ENCODE peak calls at places on chromosomes 1 and 21, in six cellular contexts. B is cardiac fibroblast; N is heart right ventricle; I is CD8-positive, alpha-beta T cell; X is K562; J is dorsolateral prefrontal cortex. F is an unnamed sample.

GRCh38 chr21:42107881-42108553 is 36.9 kb downstream of the UMODL1 start:
- DNase-seq in B (peak), N (peak), I (peak), X (peak), J (peak), F (no peak)

GRCh38 chr1:152739841-152740240 is 18.0 kb upstream of the KPRP start:
- DNase-seq in B (no peak), N (no peak), I (no peak), X (no peak), J (no peak), F (no peak)

GRCh38 chr1:247415423-247416361 is at the start of gene NLRP3:
- DNase-seq in B (no peak), N (peak), I (peak), X (no peak), J (no peak), F (no peak)

GRCh38 chr1:189962171-189962570 is 515.5 kb downstream of the BRINP3 start:
- DNase-seq in B (peak), N (no peak), I (no peak), X (no peak), J (no peak), F (no peak)

GRCh38 chr21:34693192-34693810 is 24.5 kb downstream of the CLIC6 start:
- DNase-seq in B (peak), N (peak), I (peak), X (peak), J (no peak), F (peak)

GRCh38 chr1:153795325-153795837 is 20.2 kb downstream of the SLC27A3 start:
- DNase-seq in B (no peak), N (no peak), I (no peak), X (no peak), J (no peak), F (no peak)

GRCh38 chr21:13368200-13368599 is 241.4 kb upstream of the POTED start:
- DNase-seq in B (no peak), N (no peak), I (peak), X (no peak), J (no peak), F (no peak)

GRCh38 chr1:207883660-207884245 is 27.2 kb downstream of the CD34 start:
- DNase-seq in B (no peak), N (no peak), I (no peak), X (no peak), J (no peak), F (no peak)

GRCh38 chr1:150970818-150971582 is 3.6 kb downstream of the CERS2 start:
- DNase-seq in B (peak), N (peak), I (no peak), X (no peak), J (no peak), F (no peak)

GRCh38 chr21:15003463-15004135 is 61.2 kb downstream of the NRIP1 start:
- DNase-seq in B (no peak), N (no peak), I (no peak), X (no peak), J (no peak), F (no peak)

GRCh38 chr1:244236721-244237120 is 185.6 kb downstream of the ZBTB18 start:
- DNase-seq in B (no peak), N (no peak), I (no peak), X (no peak), J (no peak), F (no peak)

DNA sequence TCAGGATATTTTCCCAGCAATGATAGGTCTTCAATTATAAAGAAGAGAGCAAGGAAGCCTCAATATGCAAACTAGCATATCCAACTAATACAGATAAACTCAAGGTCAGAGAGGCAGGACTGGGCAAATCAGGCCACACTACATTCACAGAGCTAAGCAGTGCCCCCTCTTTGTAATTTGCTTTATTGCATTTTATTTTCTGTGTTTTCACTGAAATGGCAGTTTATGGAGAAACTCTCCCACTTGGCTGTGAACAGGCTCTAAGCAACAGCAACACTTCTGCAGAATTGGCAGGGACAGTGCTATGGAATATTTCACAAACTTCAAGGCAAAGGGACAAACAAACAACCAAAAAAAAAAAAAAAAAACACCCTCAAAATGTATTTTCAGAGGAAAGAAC is 93.4 kb upstream of the SOD1 start:
- DNase-seq in B (peak), N (no peak), I (no peak), X (no peak), J (no peak), F (no peak)
- TF ChIP-seq CTCF in B (no peak), N (no peak), I (no peak), X (no peak), J (peak), F (no peak)

GRCh38 chr21:29301703-29302102 is 3.0 kb downstream of the BACH1 start:
- DNase-seq in B (no peak), N (no peak), I (no peak), X (no peak), J (no peak), F (no peak)
- H3K4me3 ChIP-seq in B (peak), N (no peak), I (no peak), X (peak), J (no peak), F (peak)

GRCh38 chr21:16194851-16195251 is 465.1 kb downstream of the USP25 start:
- DNase-seq in B (peak), N (no peak), I (no peak), X (no peak), J (no peak), F (no peak)

GRCh38 chr21:16195476-16195875 is 465.7 kb downstream of the USP25 start:
- DNase-seq in B (peak), N (no peak), I (no peak), X (no peak), J (no peak), F (no peak)

GRCh38 chr21:16195896-16196443 is 466.2 kb downstream of the USP25 start:
- DNase-seq in B (peak), N (no peak), I (no peak), X (no peak), J (no peak), F (no peak)

GRCh38 chr21:16192900-16193299 is 463.1 kb downstream of the USP25 start:
- DNase-seq in B (peak), N (no peak), I (no peak), X (no peak), J (no peak), F (no peak)

DNA sequence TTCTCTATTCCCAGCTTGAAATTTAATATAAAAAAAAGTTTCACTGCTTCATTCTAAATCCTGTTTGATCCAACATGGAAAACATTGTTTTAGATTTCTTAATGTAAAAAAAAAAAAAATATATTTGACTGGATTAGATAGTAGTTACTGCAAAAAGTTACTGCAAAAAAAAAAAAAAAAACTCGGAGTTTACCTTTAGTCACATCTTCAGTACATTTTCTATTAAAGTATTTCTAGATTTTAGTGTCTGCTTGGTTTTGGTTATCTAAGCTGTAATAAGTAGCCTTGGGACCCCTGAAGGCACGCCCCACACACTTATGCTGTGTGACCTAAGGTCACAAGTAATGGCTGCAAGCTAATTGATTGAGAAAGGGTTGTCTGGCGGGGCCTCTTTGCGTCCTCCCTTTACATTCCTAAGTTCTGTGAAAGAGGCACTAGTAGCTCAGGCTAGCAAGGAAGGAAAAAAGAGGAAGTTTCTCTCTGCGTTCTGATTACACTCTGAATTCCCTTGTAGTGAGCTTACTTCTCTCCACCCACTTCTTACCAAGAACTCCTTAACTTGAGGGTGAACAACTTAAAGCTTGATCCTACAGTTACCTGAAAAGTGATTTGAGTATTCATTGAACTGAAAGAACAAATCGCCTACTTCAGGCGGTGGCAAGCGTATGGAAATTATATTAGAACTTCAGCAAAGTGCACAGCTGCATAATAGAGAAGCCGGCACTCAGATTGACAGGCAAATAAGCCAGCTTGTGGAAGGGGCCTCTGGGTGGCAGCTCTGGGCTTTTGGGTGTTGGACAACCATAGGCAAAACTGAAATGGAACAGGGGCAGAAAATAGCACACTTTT is 464.2 kb downstream of the USP25 start:
- DNase-seq in B (peak), N (peak), I (no peak), X (no peak), J (peak), F (peak)
- TF ChIP-seq CTCF in B (peak), N (peak), I (no peak), X (no peak), J (peak), F (peak)

DNA sequence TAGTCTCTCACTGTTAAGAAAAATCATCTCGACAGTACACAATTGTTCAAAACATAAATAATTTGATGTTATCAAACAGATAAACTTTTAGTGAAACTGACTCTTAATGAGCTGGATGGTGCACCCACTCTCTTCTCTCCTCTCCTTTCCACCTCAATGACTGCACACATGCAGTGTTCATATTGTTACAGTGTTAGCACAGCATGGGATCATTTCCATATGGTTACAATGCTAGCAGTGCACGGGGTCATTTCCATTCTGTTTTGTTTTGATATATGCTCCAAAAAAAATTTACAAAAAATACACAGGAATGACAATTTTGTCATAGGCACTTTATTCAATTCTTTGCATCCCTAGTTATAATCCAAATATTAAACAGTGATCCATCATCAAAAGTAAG is 26.4 kb upstream of the RNF187 start:
- DNase-seq in B (no peak), N (no peak), I (no peak), X (no peak), J (no peak), F (no peak)
- H3K4me3 ChIP-seq in B (no peak), N (no peak), I (no peak), X (no peak), J (no peak), F (no peak)

GRCh38 chr1:85581802-85582686 is 1.5 kb downstream of the CCN1 start:
- DNase-seq in B (peak), N (peak), I (no peak), X (peak), J (no peak), F (no peak)
- TF ChIP-seq CTCF in B (peak), N (peak), I (no peak), X (peak), J (peak), F (peak)

GRCh38 chr1:240091614-240092300 is at the start of gene FMN2:
- DNase-seq in B (peak), N (no peak), I (no peak), X (no peak), J (peak), F (no peak)

GRCh38 chr1:240094043-240094722 is 2.5 kb downstream of the FMN2 start:
- DNase-seq in B (no peak), N (no peak), I (no peak), X (no peak), J (no peak), F (no peak)

GRCh38 chr1:240093120-240093961 is 1.7 kb downstream of the FMN2 start:
- DNase-seq in B (no peak), N (no peak), I (no peak), X (no peak), J (peak), F (no peak)

GRCh38 chr1:240092301-240093119 is 827 bp downstream of the FMN2 start:
- DNase-seq in B (peak), N (no peak), I (no peak), X (no peak), J (peak), F (no peak)

DNA sequence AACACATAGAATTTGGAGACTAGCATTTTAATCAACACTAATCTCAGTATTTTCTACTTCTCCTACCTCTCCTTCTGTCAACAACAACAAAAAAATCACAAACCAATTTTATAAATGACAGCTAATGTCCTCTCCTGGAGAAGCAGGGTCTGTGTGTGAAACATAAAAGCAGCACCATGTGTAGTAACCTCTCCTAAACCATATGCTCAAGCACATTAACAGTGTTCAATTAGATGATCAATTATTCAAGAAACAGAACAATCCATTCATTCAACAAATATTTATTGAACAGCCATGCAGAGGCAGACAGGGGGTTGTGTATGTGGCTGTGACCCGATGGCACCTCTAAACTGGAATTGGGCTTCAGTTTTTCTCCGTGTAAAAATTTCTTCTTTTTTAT is 482 bp upstream of the FMN2 start:
- DNase-seq in B (no peak), N (no peak), I (no peak), X (no peak), J (no peak), F (no peak)
- H3K4me3 ChIP-seq in B (peak), N (peak), I (no peak), X (no peak), J (peak), F (peak)

DNA sequence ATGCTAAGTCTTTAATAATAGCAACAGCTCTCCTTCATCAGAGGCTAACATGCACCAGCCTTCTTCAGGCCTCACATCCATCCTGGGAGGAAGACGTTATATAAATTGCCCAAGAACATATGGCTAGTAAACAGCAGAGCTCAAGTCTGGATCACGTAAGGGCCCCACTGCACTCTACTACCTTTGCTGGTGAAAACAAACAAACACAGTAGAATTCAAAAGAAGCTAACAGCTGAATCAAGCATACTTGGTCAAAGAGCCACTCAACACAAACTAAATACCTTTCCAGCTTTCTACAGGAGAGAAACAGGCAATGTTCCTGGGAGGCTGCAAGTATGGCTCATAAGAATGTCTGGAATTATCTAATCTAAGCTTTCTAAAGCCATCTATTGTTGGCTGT is 66.0 kb downstream of the WLS start:
- DNase-seq in B (no peak), N (no peak), I (no peak), X (no peak), J (no peak), F (no peak)
- TF ChIP-seq CTCF in B (no peak), N (no peak), I (no peak), X (no peak), J (no peak), F (no peak)

DNA sequence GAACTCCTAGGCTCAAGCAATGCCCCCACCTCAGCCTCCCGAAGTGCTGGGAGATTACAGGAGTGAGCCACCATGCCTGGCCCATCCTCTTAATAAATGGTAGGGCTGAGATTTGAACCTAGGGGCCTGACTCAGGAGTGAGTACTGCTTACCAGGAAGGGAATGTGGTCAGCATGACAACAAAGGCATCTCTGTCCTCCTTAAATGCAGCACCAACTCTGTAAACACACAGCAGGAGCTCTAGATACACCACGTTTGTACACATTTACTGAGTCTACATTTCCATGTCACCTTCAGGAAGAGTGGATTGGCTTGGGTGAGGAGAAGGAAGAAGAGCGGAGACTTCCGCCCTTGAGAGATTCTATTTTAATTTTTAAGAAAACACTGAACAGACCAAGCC is 38.5 kb downstream of the HIVEP3 start:
- DNase-seq in B (no peak), N (no peak), I (no peak), X (no peak), J (no peak), F (no peak)
- H3K4me3 ChIP-seq in B (no peak), N (no peak), I (no peak), X (no peak), J (no peak), F (no peak)

F was measured in HFF-Myc.